ENCODE peak calls at places on chromosomes 16 and 17, in four cellular contexts. D is progenitor cell of endocrine pancreas, J is right atrium auricular region, M is NCI-H1930. Z is an unnamed sample.

GRCh38 chr16:87860553-87861299 is 8.6 kb downstream of the SLC7A5 start:
- DNase-seq in D (no peak), J (no peak), M (no peak), Z (no peak)

GRCh38 chr17:20955437-20956323 is 87.1 kb downstream of the USP22 start:
- DNase-seq in D (no peak), J (peak; percentile 62), M (no peak), Z (peak; percentile 26)

GRCh38 chr17:41167561-41167960 is 460 bp downstream of the KRTAP4-3 start:
- DNase-seq in D (no peak), J (no peak), M (no peak), Z (no peak)

GRCh38 chr17:80980397-80981061 is 11.1 kb upstream of the CHMP6 start:
- DNase-seq in D (no peak), J (no peak), M (no peak), Z (no peak)

GRCh38 chr17:8894673-8895578 is 27.5 kb upstream of the PIK3R6 start:
- DNase-seq in D (no peak), J (no peak), M (no peak), Z (peak; percentile 66)

GRCh38 chr16:3578610-3579551 is 1.7 kb upstream of the NLRC3 start:
- DNase-seq in D (no peak), J (no peak), M (no peak), Z (peak; percentile 9)

GRCh38 chr17:57451126-57451690 is 194.9 kb downstream of the MSI2 start:
- DNase-seq in D (no peak), J (no peak), M (no peak), Z (no peak)

GRCh38 chr16:396605-397004 is 394 bp upstream of the NME4 start:
- DNase-seq in D (no peak), J (no peak), M (peak; percentile 55), Z (no peak)

GRCh38 chr16:27429330-27429871 is 27.4 kb downstream of the IL21R start:
- DNase-seq in D (no peak), J (peak; percentile 16), M (no peak), Z (no peak)

GRCh38 chr17:65261152-65261551 is 124.0 kb downstream of the RGS9 start:
- DNase-seq in D (no peak), J (no peak), M (no peak), Z (no peak)

GRCh38 chr16:70730944-70731343 is 45.1 kb upstream of the MTSS2 start:
- DNase-seq in D (no peak), J (no peak), M (no peak), Z (no peak)

Z was measured in body of pancreas.